ENCODE peak calls at places on chromosomes 6 and 20, in nine cellular contexts. One of them, this sample, is unnamed.

GRCh38 chr6:43950206-43950605 is 177.0 kb downstream of the MRPL14 start:
- DNase-seq in HepG2: no peak
- DNase-seq in WTC11: no peak
- DNase-seq in A549: no peak
- DNase-seq in SK-N-SH: no peak
- DNase-seq in HCT116: no peak
- DNase-seq in H1: peak; percentile 32
- DNase-seq in K562: no peak
- DNase-seq in endothelial cell of umbilical vein: no peak
- DNase-seq in this sample: no peak

GRCh38 chr20:62980970-62981369 is 25.8 kb downstream of the BHLHE23 start:
- DNase-seq in HepG2: no peak
- DNase-seq in WTC11: no peak
- DNase-seq in A549: peak; percentile 37
- DNase-seq in SK-N-SH: peak; percentile 73
- DNase-seq in HCT116: no peak
- DNase-seq in H1: no peak
- DNase-seq in K562: no peak
- DNase-seq in endothelial cell of umbilical vein: no peak
- DNase-seq in this sample: peak; percentile 94

GRCh38 chr6:43945778-43946100 is 175.7 kb downstream of the VEGFA start:
- DNase-seq in HepG2: no peak
- DNase-seq in WTC11: no peak
- DNase-seq in A549: no peak
- DNase-seq in SK-N-SH: no peak
- DNase-seq in HCT116: no peak
- DNase-seq in H1: no peak
- DNase-seq in K562: no peak
- DNase-seq in endothelial cell of umbilical vein: no peak
- DNase-seq in this sample: no peak

GRCh38 chr20:50149481-50150254 is 3.9 kb downstream of the PEDS1 start:
- DNase-seq in HepG2: no peak
- DNase-seq in WTC11: no peak
- DNase-seq in A549: no peak
- DNase-seq in SK-N-SH: no peak
- DNase-seq in HCT116: no peak
- DNase-seq in H1: no peak
- DNase-seq in K562: no peak
- DNase-seq in endothelial cell of umbilical vein: no peak
- DNase-seq in this sample: no peak

GRCh38 chr20:40706977-40707582 is 18.0 kb upstream of the MAFB start:
- DNase-seq in HepG2: peak; percentile 91
- DNase-seq in WTC11: peak; percentile 70
- DNase-seq in A549: peak; percentile 45
- DNase-seq in SK-N-SH: no peak
- DNase-seq in HCT116: peak; percentile 33
- DNase-seq in H1: peak; percentile 59
- DNase-seq in K562: no peak
- DNase-seq in endothelial cell of umbilical vein: no peak
- DNase-seq in this sample: peak; percentile 43

GRCh38 chr6:2807342-2808090 is 34.1 kb downstream of the SERPINB1 start:
- DNase-seq in HepG2: no peak
- DNase-seq in WTC11: no peak
- DNase-seq in A549: no peak
- DNase-seq in SK-N-SH: no peak
- DNase-seq in HCT116: no peak
- DNase-seq in H1: no peak
- DNase-seq in K562: no peak
- DNase-seq in endothelial cell of umbilical vein: peak; percentile 80
- DNase-seq in this sample: no peak

GRCh38 chr6:32983964-32984638 is 15.7 kb downstream of the BRD2 start:
- DNase-seq in HepG2: no peak
- DNase-seq in WTC11: no peak
- DNase-seq in A549: no peak
- DNase-seq in SK-N-SH: no peak
- DNase-seq in HCT116: no peak
- DNase-seq in H1: no peak
- DNase-seq in K562: no peak
- DNase-seq in endothelial cell of umbilical vein: no peak
- DNase-seq in this sample: peak; percentile 14

GRCh38 chr20:32201296-32201976 is 6.1 kb downstream of the PLAGL2 start:
- DNase-seq in HepG2: no peak
- DNase-seq in WTC11: no peak
- DNase-seq in A549: no peak
- DNase-seq in SK-N-SH: no peak
- DNase-seq in HCT116: no peak
- DNase-seq in H1: no peak
- DNase-seq in K562: no peak
- DNase-seq in endothelial cell of umbilical vein: no peak
- DNase-seq in this sample: no peak

GRCh38 chr6:33668914-33669313 is 42.6 kb downstream of the UQCC2 start:
- DNase-seq in HepG2: no peak
- DNase-seq in WTC11: no peak
- DNase-seq in A549: peak; percentile 78
- DNase-seq in SK-N-SH: no peak
- DNase-seq in HCT116: no peak
- DNase-seq in H1: no peak
- DNase-seq in K562: peak; percentile 63
- DNase-seq in endothelial cell of umbilical vein: no peak
- DNase-seq in this sample: no peak

GRCh38 chr6:112199001-112199403 is 55.4 kb downstream of the LAMA4 start:
- DNase-seq in HepG2: no peak
- DNase-seq in WTC11: no peak
- DNase-seq in A549: no peak
- DNase-seq in SK-N-SH: peak; percentile 67
- DNase-seq in HCT116: no peak
- DNase-seq in H1: no peak
- DNase-seq in K562: no peak
- DNase-seq in endothelial cell of umbilical vein: no peak
- DNase-seq in this sample: no peak

GRCh38 chr6:105136433-105137350 is 43.1 kb downstream of the POPDC3 start:
- DNase-seq in HepG2: no peak
- DNase-seq in WTC11: peak; percentile 70
- DNase-seq in A549: peak; percentile 45
- DNase-seq in SK-N-SH: peak; percentile 97
- DNase-seq in HCT116: no peak
- DNase-seq in H1: peak; percentile 78
- DNase-seq in K562: peak; percentile 10
- DNase-seq in endothelial cell of umbilical vein: peak; percentile 55
- DNase-seq in this sample: peak; percentile 81

GRCh38 chr20:63356511-63356910 is 4.6 kb downstream of the CHRNA4 start:
- DNase-seq in HepG2: no peak
- DNase-seq in WTC11: no peak
- DNase-seq in A549: no peak
- DNase-seq in SK-N-SH: no peak
- DNase-seq in HCT116: no peak
- DNase-seq in H1: no peak
- DNase-seq in K562: no peak
- DNase-seq in endothelial cell of umbilical vein: no peak
- DNase-seq in this sample: no peak

GRCh38 chr20:49894073-49894470 is 21.3 kb downstream of the SPATA2 start:
- DNase-seq in HepG2: no peak
- DNase-seq in WTC11: no peak
- DNase-seq in A549: no peak
- DNase-seq in SK-N-SH: no peak
- DNase-seq in HCT116: no peak
- DNase-seq in H1: no peak
- DNase-seq in K562: no peak
- DNase-seq in endothelial cell of umbilical vein: no peak
- DNase-seq in this sample: no peak

GRCh38 chr6:148294059-148294458 is 48.6 kb upstream of the SASH1 start:
- DNase-seq in HepG2: no peak
- DNase-seq in WTC11: no peak
- DNase-seq in A549: no peak
- DNase-seq in SK-N-SH: no peak
- DNase-seq in HCT116: no peak
- DNase-seq in H1: no peak
- DNase-seq in K562: no peak
- DNase-seq in endothelial cell of umbilical vein: no peak
- DNase-seq in this sample: no peak

GRCh38 chr6:77880501-77880900 is 227.7 kb downstream of the MEI4 start:
- DNase-seq in HepG2: peak; percentile 73
- DNase-seq in WTC11: no peak
- DNase-seq in A549: no peak
- DNase-seq in SK-N-SH: no peak
- DNase-seq in HCT116: peak; percentile 10
- DNase-seq in H1: no peak
- DNase-seq in K562: no peak
- DNase-seq in endothelial cell of umbilical vein: peak; percentile 17
- DNase-seq in this sample: no peak

GRCh38 chr20:38961530-38962043 is 557 bp upstream of the DHX35 start:
- DNase-seq in HepG2: no peak
- DNase-seq in WTC11: no peak
- DNase-seq in A549: peak; percentile 12
- DNase-seq in SK-N-SH: no peak
- DNase-seq in HCT116: no peak
- DNase-seq in H1: no peak
- DNase-seq in K562: no peak
- DNase-seq in endothelial cell of umbilical vein: no peak
- DNase-seq in this sample: peak; percentile 65

GRCh38 chr20:16283978-16284377 is 289.3 kb downstream of the KIF16B start:
- DNase-seq in HepG2: no peak
- DNase-seq in WTC11: no peak
- DNase-seq in A549: no peak
- DNase-seq in SK-N-SH: no peak
- DNase-seq in HCT116: no peak
- DNase-seq in H1: no peak
- DNase-seq in K562: no peak
- DNase-seq in endothelial cell of umbilical vein: no peak
- DNase-seq in this sample: no peak

GRCh38 chr6:49523901-49524300 is 24.2 kb downstream of the GLYATL3 start:
- DNase-seq in HepG2: peak; percentile 16
- DNase-seq in WTC11: no peak
- DNase-seq in A549: no peak
- DNase-seq in SK-N-SH: no peak
- DNase-seq in HCT116: no peak
- DNase-seq in H1: no peak
- DNase-seq in K562: no peak
- DNase-seq in endothelial cell of umbilical vein: no peak
- DNase-seq in this sample: no peak

GRCh38 chr20:45047581-45048119 is 53.3 kb downstream of the KCNS1 start:
- DNase-seq in HepG2: no peak
- DNase-seq in WTC11: no peak
- DNase-seq in A549: no peak
- DNase-seq in SK-N-SH: no peak
- DNase-seq in HCT116: no peak
- DNase-seq in H1: no peak
- DNase-seq in K562: no peak
- DNase-seq in endothelial cell of umbilical vein: no peak
- DNase-seq in this sample: no peak
- TF ChIP-seq MAX in HepG2: no peak
- TF ChIP-seq MAX in WTC11: no peak
- TF ChIP-seq MAX in A549: no peak
- TF ChIP-seq MAX in SK-N-SH: no peak
- TF ChIP-seq MAX in HCT116: no peak
- TF ChIP-seq MAX in H1: no peak
- TF ChIP-seq MAX in K562: no peak
- TF ChIP-seq MAX in endothelial cell of umbilical vein: no peak
- TF ChIP-seq MAX in this sample: no peak

DNA sequence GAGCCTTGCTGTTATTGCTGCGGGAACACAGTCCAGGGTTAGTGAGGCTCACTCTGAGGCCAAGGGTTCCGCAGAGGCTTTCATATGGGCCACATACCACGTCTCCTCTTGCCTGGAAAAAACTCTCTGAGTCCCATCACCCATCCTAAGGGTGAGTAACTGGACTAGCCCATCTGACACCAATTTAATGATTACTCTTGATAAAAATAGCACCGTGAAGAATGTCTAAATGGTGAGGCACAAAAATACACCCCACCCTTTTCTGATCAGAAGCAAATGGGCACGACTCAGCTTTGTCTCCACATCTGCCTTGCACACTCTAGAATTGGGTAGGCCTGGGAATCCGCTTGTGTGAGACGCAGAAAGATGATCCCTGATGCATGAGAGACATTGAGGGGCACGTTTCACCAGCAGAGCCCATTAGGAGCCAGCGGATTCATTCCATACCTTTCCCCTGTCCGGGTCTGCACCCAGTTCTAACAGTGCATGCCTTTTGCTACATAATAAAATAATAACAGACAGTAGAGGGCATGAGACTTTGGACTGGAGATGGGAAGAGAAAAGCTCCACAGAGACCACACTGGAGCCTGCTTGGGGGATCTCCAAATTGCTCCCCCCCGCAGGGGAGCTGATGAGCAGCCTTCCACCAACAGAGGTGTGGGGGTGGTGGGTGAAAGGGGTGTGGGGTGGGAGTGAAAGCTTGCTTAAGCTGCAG is 110.0 kb upstream of the KCNK16 start:
- DNase-seq in HepG2: no peak
- DNase-seq in WTC11: no peak
- DNase-seq in A549: no peak
- DNase-seq in SK-N-SH: no peak
- DNase-seq in HCT116: no peak
- DNase-seq in H1: no peak
- DNase-seq in K562: no peak
- DNase-seq in endothelial cell of umbilical vein: no peak
- DNase-seq in this sample: no peak
- TF ChIP-seq CTCF in HepG2: no peak
- TF ChIP-seq CTCF in WTC11: no peak
- TF ChIP-seq CTCF in A549: no peak
- TF ChIP-seq CTCF in SK-N-SH: no peak
- TF ChIP-seq CTCF in HCT116: no peak
- TF ChIP-seq CTCF in H1: no peak
- TF ChIP-seq CTCF in K562: no peak
- TF ChIP-seq CTCF in endothelial cell of umbilical vein: no peak
- TF ChIP-seq CTCF in this sample: no peak

GRCh38 chr6:89859744-89860143 is 30.1 kb downstream of the CASP8AP2 start:
- DNase-seq in HepG2: no peak
- DNase-seq in WTC11: no peak
- DNase-seq in A549: no peak
- DNase-seq in SK-N-SH: no peak
- DNase-seq in HCT116: no peak
- DNase-seq in H1: no peak
- DNase-seq in K562: no peak
- DNase-seq in endothelial cell of umbilical vein: no peak
- DNase-seq in this sample: no peak
- TF ChIP-seq MAX in HepG2: no peak
- TF ChIP-seq MAX in WTC11: no peak
- TF ChIP-seq MAX in A549: no peak
- TF ChIP-seq MAX in SK-N-SH: no peak
- TF ChIP-seq MAX in HCT116: no peak
- TF ChIP-seq MAX in H1: no peak
- TF ChIP-seq MAX in K562: no peak
- TF ChIP-seq MAX in endothelial cell of umbilical vein: no peak
- TF ChIP-seq MAX in this sample: no peak

GRCh38 chr6:127267742-127268588 is 1.3 kb downstream of the RNF146 start:
- DNase-seq in HepG2: peak; percentile 12
- DNase-seq in WTC11: no peak
- DNase-seq in A549: no peak
- DNase-seq in SK-N-SH: peak; percentile 27
- DNase-seq in HCT116: no peak
- DNase-seq in H1: no peak
- DNase-seq in K562: peak; percentile 16
- DNase-seq in endothelial cell of umbilical vein: peak; percentile 42
- DNase-seq in this sample: peak; percentile 13

GRCh38 chr6:127266178-127266891 is at the start of gene RNF146:
- DNase-seq in HepG2: peak; percentile 81
- DNase-seq in WTC11: peak; percentile 73
- DNase-seq in A549: peak; percentile 81
- DNase-seq in SK-N-SH: peak; percentile 94
- DNase-seq in HCT116: peak; percentile 75
- DNase-seq in H1: peak; percentile 81
- DNase-seq in K562: peak; percentile 88
- DNase-seq in endothelial cell of umbilical vein: peak; percentile 90
- DNase-seq in this sample: peak; percentile 93

GRCh38 chr6:127266892-127267741 is 453 bp downstream of the RNF146 start:
- DNase-seq in HepG2: no peak
- DNase-seq in WTC11: peak; percentile 63
- DNase-seq in A549: peak; percentile 54
- DNase-seq in SK-N-SH: peak; percentile 85
- DNase-seq in HCT116: peak; percentile 13
- DNase-seq in H1: peak; percentile 84
- DNase-seq in K562: peak; percentile 71
- DNase-seq in endothelial cell of umbilical vein: peak; percentile 79
- DNase-seq in this sample: peak; percentile 82
- TF ChIP-seq CTCF in HepG2: no peak
- TF ChIP-seq CTCF in WTC11: no peak
- TF ChIP-seq CTCF in A549: no peak
- TF ChIP-seq CTCF in SK-N-SH: no peak
- TF ChIP-seq CTCF in HCT116: no peak
- TF ChIP-seq CTCF in H1: no peak
- TF ChIP-seq CTCF in K562: no peak
- TF ChIP-seq CTCF in endothelial cell of umbilical vein: no peak
- TF ChIP-seq CTCF in this sample: no peak

This sample was measured in NB4.